ENCODE peak calls at places on chromosomes 4 and X, in eight cellular contexts. One of them, this sample, is unnamed.

GRCh38 chr4:12534684-12535083 is 949.5 kb downstream of the RAB28 start:
- DNase-seq in SK-N-SH: no peak
- DNase-seq in cardiac muscle cell: no peak
- DNase-seq in IMR-90: no peak
- DNase-seq in kidney: no peak
- DNase-seq in right atrium auricular region: no peak
- DNase-seq in CD8-positive, alpha-beta T cell: no peak
- DNase-seq in upper lobe of left lung: no peak
- DNase-seq in this sample: no peak

GRCh38 chrX:150548684-150549083 is 19.7 kb upstream of the MTM1 start:
- DNase-seq in SK-N-SH: no peak
- DNase-seq in cardiac muscle cell: no peak
- DNase-seq in IMR-90: peak; percentile 39
- DNase-seq in kidney: no peak
- DNase-seq in right atrium auricular region: no peak
- DNase-seq in CD8-positive, alpha-beta T cell: no peak
- DNase-seq in upper lobe of left lung: no peak
- DNase-seq in this sample: no peak

GRCh38 chr4:69744157-69744478 is 16.3 kb downstream of the SULT1B1 start:
- DNase-seq in SK-N-SH: peak; percentile 4
- DNase-seq in cardiac muscle cell: no peak
- DNase-seq in IMR-90: no peak
- DNase-seq in kidney: no peak
- DNase-seq in right atrium auricular region: no peak
- DNase-seq in CD8-positive, alpha-beta T cell: no peak
- DNase-seq in upper lobe of left lung: peak; percentile 68
- DNase-seq in this sample: no peak

GRCh38 chr4:143514432-143514831 is 930 bp downstream of the SMARCA5 start:
- DNase-seq in SK-N-SH: peak; percentile 49
- DNase-seq in cardiac muscle cell: peak; percentile 67
- DNase-seq in IMR-90: peak; percentile 48
- DNase-seq in kidney: peak; percentile 77
- DNase-seq in right atrium auricular region: no peak
- DNase-seq in CD8-positive, alpha-beta T cell: no peak
- DNase-seq in upper lobe of left lung: peak; percentile 46
- DNase-seq in this sample: peak; percentile 78

GRCh38 chr4:127889903-127890302 is 9.2 kb downstream of the PLK4 start:
- DNase-seq in SK-N-SH: no peak
- DNase-seq in cardiac muscle cell: no peak
- DNase-seq in IMR-90: peak; percentile 28
- DNase-seq in kidney: no peak
- DNase-seq in right atrium auricular region: no peak
- DNase-seq in CD8-positive, alpha-beta T cell: no peak
- DNase-seq in upper lobe of left lung: no peak
- DNase-seq in this sample: no peak

GRCh38 chr4:46886711-46887110 is 22.3 kb downstream of the COX7B2 start:
- DNase-seq in SK-N-SH: no peak
- DNase-seq in cardiac muscle cell: peak; percentile 4
- DNase-seq in IMR-90: peak; percentile 39
- DNase-seq in kidney: no peak
- DNase-seq in right atrium auricular region: no peak
- DNase-seq in CD8-positive, alpha-beta T cell: no peak
- DNase-seq in upper lobe of left lung: no peak
- DNase-seq in this sample: no peak

GRCh38 chr4:87011340-87012034 is 76.7 kb downstream of the AFF1 start:
- DNase-seq in SK-N-SH: no peak
- DNase-seq in cardiac muscle cell: peak; percentile 30
- DNase-seq in IMR-90: peak; percentile 89
- DNase-seq in kidney: no peak
- DNase-seq in right atrium auricular region: no peak
- DNase-seq in CD8-positive, alpha-beta T cell: no peak
- DNase-seq in upper lobe of left lung: no peak
- DNase-seq in this sample: no peak

GRCh38 chr4:2858451-2859217 is 15.0 kb downstream of the ADD1 start:
- DNase-seq in SK-N-SH: no peak
- DNase-seq in cardiac muscle cell: no peak
- DNase-seq in IMR-90: peak; percentile 58
- DNase-seq in kidney: no peak
- DNase-seq in right atrium auricular region: peak; percentile 77
- DNase-seq in CD8-positive, alpha-beta T cell: no peak
- DNase-seq in upper lobe of left lung: no peak
- DNase-seq in this sample: no peak

GRCh38 chrX:108091878-108092291 is 307 bp downstream of the ATG4A start:
- DNase-seq in SK-N-SH: no peak
- DNase-seq in cardiac muscle cell: no peak
- DNase-seq in IMR-90: no peak
- DNase-seq in kidney: no peak
- DNase-seq in right atrium auricular region: no peak
- DNase-seq in CD8-positive, alpha-beta T cell: no peak
- DNase-seq in upper lobe of left lung: no peak
- DNase-seq in this sample: no peak

GRCh38 chr4:155529197-155529596 is 137.5 kb upstream of the GUCY1A1 start:
- DNase-seq in SK-N-SH: peak; percentile 23
- DNase-seq in cardiac muscle cell: peak; percentile 24
- DNase-seq in IMR-90: no peak
- DNase-seq in kidney: no peak
- DNase-seq in right atrium auricular region: no peak
- DNase-seq in CD8-positive, alpha-beta T cell: no peak
- DNase-seq in upper lobe of left lung: no peak
- DNase-seq in this sample: no peak

GRCh38 chr4:5461477-5461876 is 246.9 kb downstream of the EVC2 start:
- DNase-seq in SK-N-SH: no peak
- DNase-seq in cardiac muscle cell: no peak
- DNase-seq in IMR-90: no peak
- DNase-seq in kidney: no peak
- DNase-seq in right atrium auricular region: no peak
- DNase-seq in CD8-positive, alpha-beta T cell: no peak
- DNase-seq in upper lobe of left lung: no peak
- DNase-seq in this sample: no peak

GRCh38 chrX:103529550-103529949 is 10.3 kb upstream of the RAB40A start:
- DNase-seq in SK-N-SH: no peak
- DNase-seq in cardiac muscle cell: no peak
- DNase-seq in IMR-90: no peak
- DNase-seq in kidney: no peak
- DNase-seq in right atrium auricular region: no peak
- DNase-seq in CD8-positive, alpha-beta T cell: no peak
- DNase-seq in upper lobe of left lung: no peak
- DNase-seq in this sample: no peak

GRCh38 chr4:88897180-88897579 is 159.8 kb downstream of the FAM13A start:
- DNase-seq in SK-N-SH: no peak
- DNase-seq in cardiac muscle cell: no peak
- DNase-seq in IMR-90: peak; percentile 19
- DNase-seq in kidney: no peak
- DNase-seq in right atrium auricular region: no peak
- DNase-seq in CD8-positive, alpha-beta T cell: no peak
- DNase-seq in upper lobe of left lung: no peak
- DNase-seq in this sample: no peak

GRCh38 chrX:12349201-12349600 is 210.9 kb downstream of the FRMPD4 start:
- DNase-seq in SK-N-SH: no peak
- DNase-seq in cardiac muscle cell: no peak
- DNase-seq in IMR-90: no peak
- DNase-seq in kidney: no peak
- DNase-seq in right atrium auricular region: no peak
- DNase-seq in CD8-positive, alpha-beta T cell: no peak
- DNase-seq in upper lobe of left lung: no peak
- DNase-seq in this sample: no peak
- TF ChIP-seq CTCF in SK-N-SH: peak; percentile 8
- TF ChIP-seq CTCF in cardiac muscle cell: no peak
- TF ChIP-seq CTCF in IMR-90: no peak
- TF ChIP-seq CTCF in kidney: no peak
- TF ChIP-seq CTCF in right atrium auricular region: no peak
- TF ChIP-seq CTCF in CD8-positive, alpha-beta T cell: no peak
- TF ChIP-seq CTCF in upper lobe of left lung: no peak
- TF ChIP-seq CTCF in this sample: no peak

GRCh38 chrX:154431321-154431720 is 2.8 kb downstream of the ATP6AP1 start:
- DNase-seq in SK-N-SH: no peak
- DNase-seq in cardiac muscle cell: no peak
- DNase-seq in IMR-90: no peak
- DNase-seq in kidney: peak; percentile 49
- DNase-seq in right atrium auricular region: no peak
- DNase-seq in CD8-positive, alpha-beta T cell: no peak
- DNase-seq in upper lobe of left lung: no peak
- DNase-seq in this sample: no peak

GRCh38 chrX:154430916-154431315 is 2.4 kb downstream of the ATP6AP1 start:
- DNase-seq in SK-N-SH: no peak
- DNase-seq in cardiac muscle cell: no peak
- DNase-seq in IMR-90: no peak
- DNase-seq in kidney: no peak
- DNase-seq in right atrium auricular region: no peak
- DNase-seq in CD8-positive, alpha-beta T cell: no peak
- DNase-seq in upper lobe of left lung: no peak
- DNase-seq in this sample: no peak

GRCh38 chrX:154430504-154430903 is 2.0 kb downstream of the ATP6AP1 start:
- DNase-seq in SK-N-SH: no peak
- DNase-seq in cardiac muscle cell: no peak
- DNase-seq in IMR-90: no peak
- DNase-seq in kidney: no peak
- DNase-seq in right atrium auricular region: no peak
- DNase-seq in CD8-positive, alpha-beta T cell: no peak
- DNase-seq in upper lobe of left lung: no peak
- DNase-seq in this sample: no peak

GRCh38 chrX:154428176-154429171 is at the start of gene ATP6AP1:
- DNase-seq in SK-N-SH: peak; percentile 91
- DNase-seq in cardiac muscle cell: peak; percentile 91
- DNase-seq in IMR-90: peak; percentile 92
- DNase-seq in kidney: peak; percentile 97
- DNase-seq in right atrium auricular region: peak; percentile 94
- DNase-seq in CD8-positive, alpha-beta T cell: peak; percentile 90
- DNase-seq in upper lobe of left lung: peak; percentile 97
- DNase-seq in this sample: peak; percentile 93

DNA sequence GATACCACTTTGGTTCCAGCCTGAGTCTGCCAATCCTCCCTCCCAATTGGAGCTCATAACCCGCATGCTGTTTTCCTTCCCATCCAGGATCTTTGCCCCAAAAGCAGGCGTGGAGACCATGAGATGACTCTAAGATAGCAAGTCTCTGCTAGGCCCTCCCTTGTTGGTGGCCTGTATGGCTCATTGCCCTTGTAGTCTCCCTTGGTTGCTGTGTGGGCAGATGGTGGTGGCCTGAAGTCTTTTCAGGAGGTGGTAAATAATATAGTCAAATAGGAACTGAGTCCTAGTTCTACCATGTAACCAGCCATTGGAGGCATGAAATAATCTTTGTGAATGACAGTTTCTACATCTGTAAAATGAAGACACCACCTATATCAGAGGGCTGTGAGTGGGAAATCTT is 1.2 kb downstream of the ATP6AP1 start:
- DNase-seq in SK-N-SH: no peak
- DNase-seq in cardiac muscle cell: no peak
- DNase-seq in IMR-90: no peak
- DNase-seq in kidney: no peak
- DNase-seq in right atrium auricular region: no peak
- DNase-seq in CD8-positive, alpha-beta T cell: no peak
- DNase-seq in upper lobe of left lung: no peak
- DNase-seq in this sample: no peak
- H3K27ac ChIP-seq in SK-N-SH: no peak overlapping the region
- H3K27ac ChIP-seq in cardiac muscle cell: no peak overlapping the region
- H3K27ac ChIP-seq in IMR-90: no peak overlapping the region
- H3K27ac ChIP-seq in kidney: no peak overlapping the region
- H3K27ac ChIP-seq in right atrium auricular region: no peak overlapping the region
- H3K27ac ChIP-seq in CD8-positive, alpha-beta T cell: no peak overlapping the region
- H3K27ac ChIP-seq in upper lobe of left lung: peak overlapping the region; percentile 88
- H3K27ac ChIP-seq in this sample: no peak overlapping the region

GRCh38 chrX:120310861-120311631 is at the start of gene TMEM255A:
- DNase-seq in SK-N-SH: peak; percentile 47
- DNase-seq in cardiac muscle cell: peak; percentile 17
- DNase-seq in IMR-90: no peak
- DNase-seq in kidney: peak; percentile 69
- DNase-seq in right atrium auricular region: no peak
- DNase-seq in CD8-positive, alpha-beta T cell: no peak
- DNase-seq in upper lobe of left lung: peak; percentile 49
- DNase-seq in this sample: no peak

GRCh38 chrX:120311632-120312000 is 355 bp upstream of the TMEM255A start:
- DNase-seq in SK-N-SH: no peak
- DNase-seq in cardiac muscle cell: no peak
- DNase-seq in IMR-90: no peak
- DNase-seq in kidney: no peak
- DNase-seq in right atrium auricular region: no peak
- DNase-seq in CD8-positive, alpha-beta T cell: no peak
- DNase-seq in upper lobe of left lung: no peak
- DNase-seq in this sample: no peak

GRCh38 chrX:120308558-120308957 is 2.7 kb downstream of the TMEM255A start:
- DNase-seq in SK-N-SH: no peak
- DNase-seq in cardiac muscle cell: peak; percentile 71
- DNase-seq in IMR-90: no peak
- DNase-seq in kidney: no peak
- DNase-seq in right atrium auricular region: no peak
- DNase-seq in CD8-positive, alpha-beta T cell: no peak
- DNase-seq in upper lobe of left lung: no peak
- DNase-seq in this sample: no peak

GRCh38 chrX:120308959-120309872 is 2.0 kb downstream of the TMEM255A start:
- DNase-seq in SK-N-SH: peak; percentile 54
- DNase-seq in cardiac muscle cell: peak; percentile 78
- DNase-seq in IMR-90: peak; percentile 14
- DNase-seq in kidney: peak; percentile 79
- DNase-seq in right atrium auricular region: no peak
- DNase-seq in CD8-positive, alpha-beta T cell: peak; percentile 78
- DNase-seq in upper lobe of left lung: peak; percentile 84
- DNase-seq in this sample: no peak

DNA sequence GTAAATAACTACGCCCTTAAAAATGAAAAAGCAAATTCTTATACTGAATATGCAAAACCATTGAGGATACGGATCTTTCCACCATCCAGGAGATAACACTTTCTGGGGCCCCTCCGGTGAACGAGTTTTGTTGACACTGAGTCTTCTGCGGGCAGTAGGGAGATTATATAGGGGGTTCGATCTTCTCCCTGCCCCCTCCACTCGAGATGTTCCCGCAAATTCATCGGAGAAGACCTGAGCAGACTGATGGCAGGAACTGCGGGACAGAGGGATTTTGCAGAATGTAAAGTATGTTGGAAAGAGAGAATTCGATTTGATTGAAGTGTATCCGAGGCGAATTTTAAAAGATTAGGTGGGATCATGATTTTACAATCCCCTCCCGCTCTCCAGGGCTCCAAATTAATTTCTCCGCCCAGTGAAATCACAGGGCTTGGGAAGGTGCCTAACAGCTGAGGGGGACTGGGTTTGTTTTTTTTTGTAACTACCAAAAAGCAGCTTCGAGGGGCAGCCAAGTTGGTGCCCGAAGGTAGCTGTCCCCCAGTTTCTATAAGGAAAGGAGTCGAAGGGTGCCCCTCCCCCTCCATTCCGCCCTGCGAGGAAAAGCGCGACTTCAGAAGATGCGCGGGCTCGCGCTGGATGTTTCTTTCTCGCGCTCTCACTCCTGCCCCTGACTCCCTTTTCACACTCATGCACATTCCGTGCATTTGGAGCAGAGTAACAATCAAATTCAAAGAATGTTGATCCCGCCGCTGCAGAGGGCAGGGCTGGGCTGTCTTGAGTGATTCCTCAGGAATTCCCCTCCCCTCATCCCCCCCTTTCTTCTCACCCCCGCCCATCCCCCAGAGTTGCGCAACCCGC is 1.2 kb downstream of the TMEM255A start:
- DNase-seq in SK-N-SH: peak; percentile 22
- DNase-seq in cardiac muscle cell: peak; percentile 23
- DNase-seq in IMR-90: no peak
- DNase-seq in kidney: no peak
- DNase-seq in right atrium auricular region: no peak
- DNase-seq in CD8-positive, alpha-beta T cell: no peak
- DNase-seq in upper lobe of left lung: no peak
- DNase-seq in this sample: no peak
- H3K4me3 ChIP-seq in SK-N-SH: peak overlapping the region; percentile 24
- H3K4me3 ChIP-seq in cardiac muscle cell: peak overlapping the region; percentile 40
- H3K4me3 ChIP-seq in IMR-90: peak overlapping the region; percentile 21
- H3K4me3 ChIP-seq in kidney: peak overlapping the region; percentile 42
- H3K4me3 ChIP-seq in right atrium auricular region: peak overlapping the region; percentile 43
- H3K4me3 ChIP-seq in CD8-positive, alpha-beta T cell: peak overlapping the region; percentile 61
- H3K4me3 ChIP-seq in upper lobe of left lung: peak overlapping the region; percentile 33
- H3K4me3 ChIP-seq in this sample: peak overlapping the region; percentile 67

GRCh38 chrX:38627683-38628082 is 66.3 kb downstream of the TSPAN7 start:
- DNase-seq in SK-N-SH: peak; percentile 14
- DNase-seq in cardiac muscle cell: no peak
- DNase-seq in IMR-90: peak; percentile 8
- DNase-seq in kidney: no peak
- DNase-seq in right atrium auricular region: no peak
- DNase-seq in CD8-positive, alpha-beta T cell: no peak
- DNase-seq in upper lobe of left lung: no peak
- DNase-seq in this sample: no peak
- TF ChIP-seq CTCF in SK-N-SH: peak; percentile 52
- TF ChIP-seq CTCF in cardiac muscle cell: peak; percentile 37
- TF ChIP-seq CTCF in IMR-90: peak; percentile 38
- TF ChIP-seq CTCF in kidney: peak; percentile 27
- TF ChIP-seq CTCF in right atrium auricular region: peak; percentile 53
- TF ChIP-seq CTCF in CD8-positive, alpha-beta T cell: no peak
- TF ChIP-seq CTCF in upper lobe of left lung: peak; percentile 27
- TF ChIP-seq CTCF in this sample: no peak

This sample was measured in coronary artery.